ENCODE peak calls at places on chromosomes 5 and 9, in eight cellular contexts. One of them, this sample, is unnamed.
A peak's percentile ranks its signal among the peaks of the same experiment; 100 is the strongest.

GRCh38 chr5:168342985-168343384 is 51.5 kb downstream of the WWC1 start:
- DNase-seq in WERI-Rb-1: no peak
- DNase-seq in CD8-positive, alpha-beta T cell: no peak
- DNase-seq in heart left ventricle: no peak
- DNase-seq in right lobe of liver: no peak
- DNase-seq in brain microvascular endothelial cell: no peak
- DNase-seq in IMR-90: no peak
- DNase-seq in thyroid gland: no peak
- DNase-seq in this sample: no peak

GRCh38 chr9:121324316-121324715 is 45.7 kb downstream of the STOM start:
- DNase-seq in IMR-90: no peak
- DNase-seq in CD8-positive, alpha-beta T cell: no peak
- DNase-seq in heart left ventricle: no peak
- DNase-seq in WERI-Rb-1: no peak
- DNase-seq in thyroid gland: no peak
- DNase-seq in brain microvascular endothelial cell: no peak
- DNase-seq in right lobe of liver: no peak
- DNase-seq in this sample: no peak

GRCh38 chr9:69895185-69895584 is 74.6 kb downstream of the CFAP95 start:
- DNase-seq in heart left ventricle: no peak
- DNase-seq in CD8-positive, alpha-beta T cell: no peak
- DNase-seq in brain microvascular endothelial cell: no peak
- DNase-seq in thyroid gland: no peak
- DNase-seq in right lobe of liver: no peak
- DNase-seq in WERI-Rb-1: no peak
- DNase-seq in IMR-90: no peak
- DNase-seq in this sample: no peak

GRCh38 chr5:97842687-97843086 is 659.6 kb upstream of the RIOK2 start:
- DNase-seq in thyroid gland: no peak
- DNase-seq in CD8-positive, alpha-beta T cell: no peak
- DNase-seq in WERI-Rb-1: no peak
- DNase-seq in brain microvascular endothelial cell: no peak
- DNase-seq in right lobe of liver: no peak
- DNase-seq in heart left ventricle: no peak
- DNase-seq in IMR-90: no peak
- DNase-seq in this sample: no peak

GRCh38 chr5:137837741-137838389 is 29.8 kb upstream of the MYOT start:
- DNase-seq in heart left ventricle: no peak
- DNase-seq in thyroid gland: no peak
- DNase-seq in CD8-positive, alpha-beta T cell: no peak
- DNase-seq in right lobe of liver: no peak
- DNase-seq in WERI-Rb-1: no peak
- DNase-seq in brain microvascular endothelial cell: peak; percentile 56
- DNase-seq in IMR-90: no peak
- DNase-seq in this sample: no peak

GRCh38 chr9:109721021-109721420 is 59.0 kb upstream of the PALM2AKAP2 start:
- DNase-seq in WERI-Rb-1: no peak
- DNase-seq in brain microvascular endothelial cell: no peak
- DNase-seq in thyroid gland: no peak
- DNase-seq in heart left ventricle: no peak
- DNase-seq in right lobe of liver: no peak
- DNase-seq in CD8-positive, alpha-beta T cell: no peak
- DNase-seq in IMR-90: no peak
- DNase-seq in this sample: no peak

GRCh38 chr9:133558191-133559126 is 24.0 kb downstream of the ADAMTSL2 start:
- DNase-seq in heart left ventricle: peak; percentile 74
- DNase-seq in right lobe of liver: no peak
- DNase-seq in brain microvascular endothelial cell: peak; percentile 79
- DNase-seq in WERI-Rb-1: no peak
- DNase-seq in thyroid gland: no peak
- DNase-seq in CD8-positive, alpha-beta T cell: no peak
- DNase-seq in IMR-90: peak; percentile 85
- DNase-seq in this sample: no peak

GRCh38 chr5:160382361-160382760 is 11.9 kb upstream of the C1QTNF2 start:
- DNase-seq in CD8-positive, alpha-beta T cell: no peak
- DNase-seq in brain microvascular endothelial cell: no peak
- DNase-seq in heart left ventricle: no peak
- DNase-seq in thyroid gland: no peak
- DNase-seq in IMR-90: no peak
- DNase-seq in right lobe of liver: no peak
- DNase-seq in WERI-Rb-1: no peak
- DNase-seq in this sample: no peak

GRCh38 chr5:163498886-163499285 is 6.5 kb upstream of the MAT2B start:
- DNase-seq in WERI-Rb-1: no peak
- DNase-seq in brain microvascular endothelial cell: peak; percentile 83
- DNase-seq in thyroid gland: no peak
- DNase-seq in heart left ventricle: no peak
- DNase-seq in right lobe of liver: no peak
- DNase-seq in IMR-90: peak; percentile 86
- DNase-seq in CD8-positive, alpha-beta T cell: no peak
- DNase-seq in this sample: no peak

GRCh38 chr5:68159251-68159951 is 56.2 kb upstream of the PIK3R1 start:
- DNase-seq in WERI-Rb-1: no peak
- DNase-seq in CD8-positive, alpha-beta T cell: no peak
- DNase-seq in thyroid gland: no peak
- DNase-seq in right lobe of liver: no peak
- DNase-seq in heart left ventricle: no peak
- DNase-seq in IMR-90: no peak
- DNase-seq in brain microvascular endothelial cell: no peak
- DNase-seq in this sample: no peak

GRCh38 chr5:177434942-177435738 is 8.7 kb downstream of the GRK6 start:
- DNase-seq in brain microvascular endothelial cell: no peak
- DNase-seq in right lobe of liver: no peak
- DNase-seq in heart left ventricle: no peak
- DNase-seq in IMR-90: no peak
- DNase-seq in thyroid gland: no peak
- DNase-seq in WERI-Rb-1: no peak
- DNase-seq in CD8-positive, alpha-beta T cell: no peak
- DNase-seq in this sample: no peak

GRCh38 chr5:32505718-32506117 is 61.2 kb upstream of the ZFR start:
- DNase-seq in brain microvascular endothelial cell: no peak
- DNase-seq in thyroid gland: no peak
- DNase-seq in IMR-90: peak; percentile 63
- DNase-seq in heart left ventricle: no peak
- DNase-seq in WERI-Rb-1: no peak
- DNase-seq in right lobe of liver: no peak
- DNase-seq in CD8-positive, alpha-beta T cell: no peak
- DNase-seq in this sample: no peak

GRCh38 chr5:137752873-137753226 is 1.3 kb downstream of the HNRNPA0 start:
- DNase-seq in IMR-90: no peak
- DNase-seq in right lobe of liver: no peak
- DNase-seq in heart left ventricle: peak; percentile 20
- DNase-seq in thyroid gland: no peak
- DNase-seq in CD8-positive, alpha-beta T cell: no peak
- DNase-seq in WERI-Rb-1: no peak
- DNase-seq in brain microvascular endothelial cell: no peak
- DNase-seq in this sample: no peak

GRCh38 chr9:33187519-33188218 is 20.5 kb upstream of the B4GALT1 start:
- DNase-seq in brain microvascular endothelial cell: no peak
- DNase-seq in thyroid gland: peak; percentile 53
- DNase-seq in heart left ventricle: peak; percentile 61
- DNase-seq in right lobe of liver: no peak
- DNase-seq in CD8-positive, alpha-beta T cell: no peak
- DNase-seq in IMR-90: peak; percentile 79
- DNase-seq in WERI-Rb-1: peak; percentile 24
- DNase-seq in this sample: no peak

GRCh38 chr5:159489779-159490178 is 159.5 kb upstream of the IL12B start:
- DNase-seq in CD8-positive, alpha-beta T cell: no peak
- DNase-seq in IMR-90: no peak
- DNase-seq in thyroid gland: no peak
- DNase-seq in heart left ventricle: no peak
- DNase-seq in right lobe of liver: no peak
- DNase-seq in brain microvascular endothelial cell: no peak
- DNase-seq in WERI-Rb-1: no peak
- DNase-seq in this sample: no peak

GRCh38 chr5:9927106-9927505 is 297.0 kb upstream of the TAS2R1 start:
- DNase-seq in WERI-Rb-1: no peak
- DNase-seq in brain microvascular endothelial cell: peak; percentile 29
- DNase-seq in thyroid gland: peak; percentile 52
- DNase-seq in IMR-90: peak; percentile 25
- DNase-seq in heart left ventricle: no peak
- DNase-seq in right lobe of liver: no peak
- DNase-seq in CD8-positive, alpha-beta T cell: no peak
- DNase-seq in this sample: no peak

GRCh38 chr5:134145779-134146581 is 30.8 kb downstream of the SKP1 start:
- DNase-seq in right lobe of liver: peak; percentile 73
- DNase-seq in WERI-Rb-1: peak; percentile 80
- DNase-seq in IMR-90: peak; percentile 64
- DNase-seq in CD8-positive, alpha-beta T cell: peak; percentile 74
- DNase-seq in heart left ventricle: peak; percentile 68
- DNase-seq in brain microvascular endothelial cell: peak; percentile 54
- DNase-seq in thyroid gland: peak; percentile 75
- DNase-seq in this sample: no peak

GRCh38 chr5:181190711-181191525 is 14.1 kb downstream of the TRIM7 start:
- DNase-seq in IMR-90: no peak
- DNase-seq in heart left ventricle: peak; percentile 40
- DNase-seq in thyroid gland: peak; percentile 54
- DNase-seq in right lobe of liver: peak; percentile 48
- DNase-seq in WERI-Rb-1: peak; percentile 29
- DNase-seq in brain microvascular endothelial cell: no peak
- DNase-seq in CD8-positive, alpha-beta T cell: no peak
- DNase-seq in this sample: no peak

GRCh38 chr5:172870261-172870806 is 36.3 kb downstream of the ERGIC1 start:
- DNase-seq in thyroid gland: peak; percentile 73
- DNase-seq in WERI-Rb-1: no peak
- DNase-seq in right lobe of liver: peak; percentile 25
- DNase-seq in heart left ventricle: peak; percentile 75
- DNase-seq in brain microvascular endothelial cell: peak; percentile 96
- DNase-seq in IMR-90: peak; percentile 97
- DNase-seq in CD8-positive, alpha-beta T cell: no peak
- DNase-seq in this sample: peak; percentile 68
- H3K27ac ChIP-seq in thyroid gland: peak overlapping the region; percentile 98
- H3K27ac ChIP-seq in WERI-Rb-1: no peak overlapping the region
- H3K27ac ChIP-seq in right lobe of liver: peak overlapping the region; percentile 72
- H3K27ac ChIP-seq in heart left ventricle: peak overlapping the region; percentile 96
- H3K27ac ChIP-seq in brain microvascular endothelial cell: peak overlapping the region; percentile 99
- H3K27ac ChIP-seq in IMR-90: peak overlapping the region; percentile 88
- H3K27ac ChIP-seq in CD8-positive, alpha-beta T cell: no peak overlapping the region
- H3K27ac ChIP-seq in this sample: peak overlapping the region; percentile 94

GRCh38 chr9:16063241-16063591 is 510.4 kb downstream of the CCDC171 start:
- DNase-seq in IMR-90: no peak
- DNase-seq in CD8-positive, alpha-beta T cell: no peak
- DNase-seq in brain microvascular endothelial cell: no peak
- DNase-seq in heart left ventricle: no peak
- DNase-seq in WERI-Rb-1: no peak
- DNase-seq in thyroid gland: no peak
- DNase-seq in right lobe of liver: no peak
- DNase-seq in this sample: no peak

GRCh38 chr9:16058131-16058549 is 505.3 kb downstream of the CCDC171 start:
- DNase-seq in thyroid gland: no peak
- DNase-seq in WERI-Rb-1: no peak
- DNase-seq in brain microvascular endothelial cell: peak; percentile 80
- DNase-seq in IMR-90: peak; percentile 86
- DNase-seq in right lobe of liver: no peak
- DNase-seq in CD8-positive, alpha-beta T cell: no peak
- DNase-seq in heart left ventricle: no peak
- DNase-seq in this sample: peak; percentile 27

GRCh38 chr9:16064701-16065230 is 511.9 kb downstream of the CCDC171 start:
- DNase-seq in CD8-positive, alpha-beta T cell: no peak
- DNase-seq in WERI-Rb-1: no peak
- DNase-seq in right lobe of liver: no peak
- DNase-seq in IMR-90: no peak
- DNase-seq in heart left ventricle: no peak
- DNase-seq in brain microvascular endothelial cell: no peak
- DNase-seq in thyroid gland: no peak
- DNase-seq in this sample: no peak

GRCh38 chr9:16060457-16061129 is 507.8 kb downstream of the CCDC171 start:
- DNase-seq in right lobe of liver: no peak
- DNase-seq in heart left ventricle: no peak
- DNase-seq in thyroid gland: no peak
- DNase-seq in IMR-90: no peak
- DNase-seq in brain microvascular endothelial cell: no peak
- DNase-seq in WERI-Rb-1: no peak
- DNase-seq in CD8-positive, alpha-beta T cell: no peak
- DNase-seq in this sample: no peak

DNA sequence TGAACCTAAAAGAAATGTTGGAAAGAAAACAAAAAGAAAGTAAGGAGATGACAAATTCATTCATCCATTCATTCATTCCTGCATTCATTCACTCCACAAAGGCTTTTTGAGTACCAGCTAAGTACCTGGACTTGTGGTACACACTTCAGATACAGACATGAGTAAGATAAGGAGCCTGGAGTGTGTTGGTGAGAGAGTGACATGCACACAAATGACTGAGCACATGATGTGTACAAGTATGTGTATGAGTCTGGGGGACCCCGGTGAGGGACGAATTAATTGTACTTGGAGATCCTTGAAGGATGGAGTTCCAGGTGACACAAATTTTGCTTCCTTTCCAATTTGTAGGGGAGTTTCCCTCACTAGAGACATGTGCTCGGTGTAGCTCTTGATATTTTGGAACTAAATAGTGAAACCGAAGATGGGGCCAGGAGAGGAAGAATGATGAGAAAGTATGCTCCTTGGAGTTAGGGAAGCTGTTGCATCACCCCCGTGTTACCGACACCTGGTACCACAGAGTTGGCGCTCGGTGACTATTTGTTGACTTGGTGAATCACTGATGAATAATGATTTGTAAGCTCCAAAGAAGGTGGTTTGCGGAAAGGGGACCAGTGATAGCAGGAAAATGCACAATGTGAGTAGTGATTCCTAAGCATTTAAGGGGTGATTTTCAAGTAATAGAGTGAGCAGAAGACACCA is 509.8 kb downstream of the CCDC171 start:
- DNase-seq in thyroid gland: no peak
- DNase-seq in IMR-90: peak; percentile 98
- DNase-seq in CD8-positive, alpha-beta T cell: no peak
- DNase-seq in WERI-Rb-1: no peak
- DNase-seq in heart left ventricle: no peak
- DNase-seq in brain microvascular endothelial cell: peak; percentile 97
- DNase-seq in right lobe of liver: no peak
- DNase-seq in this sample: peak; percentile 92
- H3K27ac ChIP-seq in thyroid gland: no peak overlapping the region
- H3K27ac ChIP-seq in IMR-90: peak overlapping the region; percentile 69
- H3K27ac ChIP-seq in CD8-positive, alpha-beta T cell: no peak overlapping the region
- H3K27ac ChIP-seq in WERI-Rb-1: no peak overlapping the region
- H3K27ac ChIP-seq in heart left ventricle: no peak overlapping the region
- H3K27ac ChIP-seq in brain microvascular endothelial cell: peak overlapping the region; percentile 98
- H3K27ac ChIP-seq in right lobe of liver: no peak overlapping the region
- H3K27ac ChIP-seq in this sample: peak overlapping the region; percentile 80

GRCh38 chr5:35908266-35908665 is 30.2 kb downstream of the CAPSL start:
- DNase-seq in brain microvascular endothelial cell: no peak
- DNase-seq in right lobe of liver: no peak
- DNase-seq in IMR-90: no peak
- DNase-seq in heart left ventricle: no peak
- DNase-seq in thyroid gland: no peak
- DNase-seq in CD8-positive, alpha-beta T cell: no peak
- DNase-seq in WERI-Rb-1: no peak
- DNase-seq in this sample: no peak
- H3K27ac ChIP-seq in brain microvascular endothelial cell: no peak overlapping the region
- H3K27ac ChIP-seq in right lobe of liver: no peak overlapping the region
- H3K27ac ChIP-seq in IMR-90: no peak overlapping the region
- H3K27ac ChIP-seq in heart left ventricle: no peak overlapping the region
- H3K27ac ChIP-seq in thyroid gland: no peak overlapping the region
- H3K27ac ChIP-seq in CD8-positive, alpha-beta T cell: no peak overlapping the region
- H3K27ac ChIP-seq in WERI-Rb-1: no peak overlapping the region
- H3K27ac ChIP-seq in this sample: no peak overlapping the region

DNA sequence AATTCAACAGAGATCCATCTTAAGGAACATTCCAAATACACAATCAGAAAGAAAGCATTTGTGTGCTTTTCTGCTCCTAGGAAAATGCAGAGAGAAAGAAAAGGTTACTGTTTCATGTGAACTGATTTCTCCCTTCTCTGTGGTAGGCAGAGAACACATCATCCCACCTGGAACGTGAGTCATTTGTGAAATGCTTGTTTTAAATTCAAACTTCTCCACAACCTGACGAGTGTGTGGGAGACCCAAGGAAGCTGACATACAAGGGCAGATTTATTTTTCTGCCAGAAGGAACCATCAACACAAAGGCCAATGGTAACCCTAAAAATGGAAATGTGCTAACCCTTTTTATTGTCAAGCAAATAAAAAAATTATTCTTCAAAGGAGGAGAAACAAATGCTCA is 156.4 kb downstream of the EFNA5 start:
- DNase-seq in right lobe of liver: no peak
- DNase-seq in heart left ventricle: no peak
- DNase-seq in IMR-90: peak; percentile 28
- DNase-seq in WERI-Rb-1: no peak
- DNase-seq in thyroid gland: no peak
- DNase-seq in CD8-positive, alpha-beta T cell: no peak
- DNase-seq in brain microvascular endothelial cell: no peak
- DNase-seq in this sample: no peak
- H3K27ac ChIP-seq in right lobe of liver: no peak overlapping the region
- H3K27ac ChIP-seq in heart left ventricle: no peak overlapping the region
- H3K27ac ChIP-seq in IMR-90: no peak overlapping the region
- H3K27ac ChIP-seq in WERI-Rb-1: no peak overlapping the region
- H3K27ac ChIP-seq in thyroid gland: no peak overlapping the region
- H3K27ac ChIP-seq in CD8-positive, alpha-beta T cell: no peak overlapping the region
- H3K27ac ChIP-seq in brain microvascular endothelial cell: no peak overlapping the region
- H3K27ac ChIP-seq in this sample: no peak overlapping the region

This sample was measured in epithelial cell of prostate.